ENCODE peak calls at places on chromosome 1, in four cellular contexts. P is A673; W is RWPE2; F is CD8-positive, alpha-beta memory T cell. T is an unnamed sample.
A peak's percentile ranks its signal among the peaks of the same experiment; 100 is the strongest.

GRCh38 chr1:209858561-209859103 is 30.9 kb downstream of the UTP25 start:
- DNase-seq in W (no peak), F (no peak), P (no peak), T (no peak)

GRCh38 chr1:59105548-59106507 is 191.1 kb upstream of the FGGY start:
- DNase-seq in P (no peak), F (no peak), W (no peak), T (no peak)

GRCh38 chr1:37282763-37283162 is 191.6 kb upstream of the ZC3H12A start:
- DNase-seq in F (no peak), W (no peak), P (no peak), T (no peak)

GRCh38 chr1:226349801-226350503 is 41.0 kb upstream of the LIN9 start:
- DNase-seq in P (no peak), W (no peak), F (no peak), T (no peak)

GRCh38 chr1:178931843-178932551 is 61.1 kb upstream of the ANGPTL1 start:
- DNase-seq in F (no peak), W (no peak), P (peak; percentile 60), T (peak; percentile 89)

GRCh38 chr1:162676767-162677166 is 44.5 kb downstream of the DDR2 start:
- DNase-seq in W (no peak), F (no peak), P (peak; percentile 40), T (no peak)

GRCh38 chr1:108747898-108748297 is 1.4 kb downstream of the STXBP3 start:
- DNase-seq in W (no peak), F (no peak), P (no peak), T (no peak)

GRCh38 chr1:32703479-32704291 is 1.1 kb upstream of the SYNC start:
- DNase-seq in P (no peak), F (no peak), W (no peak), T (peak; percentile 85)

GRCh38 chr1:151934048-151934493 is 24.8 kb upstream of the THEM4 start:
- DNase-seq in F (peak; percentile 59), W (no peak), P (peak; percentile 75), T (no peak)

GRCh38 chr1:245700631-245701030 is 545.8 kb downstream of the KIF26B start:
- DNase-seq in F (no peak), P (no peak), W (no peak), T (no peak)

GRCh38 chr1:178908358-178908757 is 37.5 kb upstream of the ANGPTL1 start:
- DNase-seq in P (no peak), F (no peak), W (no peak), T (no peak)

GRCh38 chr1:15849775-15850449 is 2.4 kb downstream of the SPEN start:
- DNase-seq in P (peak; percentile 95), W (no peak), F (peak; percentile 7), T (no peak)

GRCh38 chr1:246372502-246372901 is 134.6 kb downstream of the SMYD3 start:
- DNase-seq in W (no peak), P (no peak), F (no peak), T (no peak)

GRCh38 chr1:198359024-198359653 is 181.3 kb downstream of the ATP6V1G3 start:
- DNase-seq in W (no peak), F (peak; percentile 4), P (peak; percentile 35), T (no peak)

GRCh38 chr1:41323243-41323642 is 38.0 kb upstream of the FOXO6 start:
- DNase-seq in F (no peak), P (no peak), W (no peak), T (no peak)

GRCh38 chr1:57546527-57546926 is 122.7 kb upstream of the DAB1 start:
- DNase-seq in W (no peak), P (no peak), F (no peak), T (no peak)

GRCh38 chr1:171313835-171314320 is at the start of gene FMO4:
- DNase-seq in P (peak; percentile 99), W (peak; percentile 83), F (peak; percentile 88), T (peak; percentile 92)

GRCh38 chr1:115251340-115251748 is 86.7 kb downstream of the NGF start:
- DNase-seq in P (peak; percentile 77), F (no peak), W (no peak), T (no peak)

GRCh38 chr1:1806890-1807289 is 28.6 kb upstream of the NADK start:
- DNase-seq in F (no peak), P (no peak), W (no peak), T (no peak)

GRCh38 chr1:186438567-186438966 is 22.3 kb downstream of the PDC start:
- DNase-seq in W (no peak), F (no peak), P (no peak), T (no peak)

GRCh38 chr1:247274857-247275256 is 19.0 kb downstream of the VN1R5 start:
- DNase-seq in P (no peak), W (no peak), F (no peak), T (no peak)

GRCh38 chr1:30325085-30325935 is 398.1 kb downstream of the MATN1 start:
- DNase-seq in W (peak; percentile 44), F (no peak), P (no peak), T (no peak)

GRCh38 chr1:43207229-43207853 is 35.2 kb downstream of the CFAP57 start:
- DNase-seq in W (no peak), F (no peak), P (peak; percentile 37), T (no peak)

GRCh38 chr1:21021311-21021710 is 155.4 kb downstream of the EIF4G3 start:
- DNase-seq in W (no peak), P (no peak), F (no peak), T (no peak)

GRCh38 chr1:205182930-205183329 is 28.6 kb downstream of the DSTYK start:
- DNase-seq in P (no peak), W (no peak), F (no peak), T (no peak)

GRCh38 chr1:66438062-66438970 is 95.6 kb upstream of the SGIP1 start:
- DNase-seq in F (no peak), P (no peak), W (no peak), T (no peak)

GRCh38 chr1:170261669-170262068 is 115.9 kb downstream of the NTMT2 start:
- DNase-seq in F (no peak), P (peak; percentile 51), W (no peak), T (no peak)

GRCh38 chr1:93598861-93599439 is 82.7 kb downstream of the BCAR3 start:
- DNase-seq in W (no peak), F (no peak), P (no peak), T (no peak)
- H3K4me1 ChIP-seq in W (peaks cover 79% of the 10 kb centered on the region), F (no peaks in the 10 kb centered on the region), P (no peaks in the 10 kb centered on the region), T (no peaks in the 10 kb centered on the region)

GRCh38 chr1:9688599-9688998 is 37.1 kb downstream of the PIK3CD start:
- DNase-seq in W (no peak), P (no peak), F (no peak), T (no peak)

GRCh38 chr1:9687876-9688582 is 36.5 kb downstream of the PIK3CD start:
- DNase-seq in P (peak; percentile 36), F (no peak), W (no peak), T (peak; percentile 84)

GRCh38 chr1:9685833-9686232 is 34.3 kb downstream of the PIK3CD start:
- DNase-seq in P (no peak), F (no peak), W (no peak), T (no peak)

GRCh38 chr1:9687120-9687875 is 35.8 kb downstream of the PIK3CD start:
- DNase-seq in P (peak; percentile 71), F (peak; percentile 60), W (peak; percentile 91), T (peak; percentile 90)

GRCh38 chr1:9684806-9685205 is 33.3 kb downstream of the PIK3CD start:
- DNase-seq in W (no peak), P (no peak), F (no peak), T (no peak)
- H3K36me3 ChIP-seq in W (no peaks in the 10 kb centered on the region), P (no peaks in the 10 kb centered on the region), F (peaks cover 5% of the 10 kb centered on the region), T (no peaks in the 10 kb centered on the region)

GRCh38 chr1:156406229-156406628 is 37.2 kb downstream of the RHBG start:
- DNase-seq in W (no peak), P (no peak), F (no peak), T (no peak)

GRCh38 chr1:156410238-156410637 is 41.2 kb downstream of the RHBG start:
- DNase-seq in W (no peak), F (no peak), P (no peak), T (no peak)

GRCh38 chr1:156407344-156407743 is 38.3 kb downstream of the RHBG start:
- DNase-seq in F (no peak), W (no peak), P (peak; percentile 27), T (no peak)

GRCh38 chr1:156409424-156409823 is 40.4 kb downstream of the RHBG start:
- DNase-seq in F (no peak), P (no peak), W (no peak), T (no peak)

DNA sequence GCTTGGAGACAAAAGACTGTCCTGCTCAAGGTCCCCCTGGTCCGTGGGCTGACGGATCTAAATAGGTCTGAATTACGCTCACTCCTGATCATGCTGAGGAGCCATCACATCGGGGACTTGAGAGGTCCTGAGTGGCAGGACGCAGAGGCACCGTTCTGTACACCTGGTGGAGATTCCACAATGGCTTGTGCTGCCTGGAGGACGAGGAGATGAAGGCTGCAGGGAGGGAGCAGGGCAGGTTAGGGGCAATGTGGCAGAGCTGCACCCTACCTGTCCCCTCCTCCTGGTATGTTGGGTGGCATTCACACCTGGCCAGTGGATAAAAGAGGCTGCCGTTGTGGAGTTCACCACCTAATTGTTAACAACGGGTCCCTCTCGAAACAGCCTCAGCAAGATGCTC is 38.7 kb downstream of the RHBG start:
- DNase-seq in W (no peak), P (no peak), F (no peak), T (no peak)
- H3K4me3 ChIP-seq in W (no peak overlapping the region), P (no peak overlapping the region), F (no peak overlapping the region), T (no peak overlapping the region)

GRCh38 chr1:228901936-228902681 is 166.8 kb downstream of the RHOU start:
- DNase-seq in P (no peak), W (no peak), F (no peak), T (no peak)

GRCh38 chr1:228902781-228903572 is 167.7 kb downstream of the RHOU start:
- DNase-seq in P (peak; percentile 76), W (peak; percentile 65), F (no peak), T (peak; percentile 89)

GRCh38 chr1:228905579-228905978 is 170.3 kb downstream of the RHOU start:
- DNase-seq in P (no peak), W (no peak), F (no peak), T (no peak)

GRCh38 chr1:228904222-228904621 is 168.9 kb downstream of the RHOU start:
- DNase-seq in P (no peak), F (no peak), W (no peak), T (no peak)

DNA sequence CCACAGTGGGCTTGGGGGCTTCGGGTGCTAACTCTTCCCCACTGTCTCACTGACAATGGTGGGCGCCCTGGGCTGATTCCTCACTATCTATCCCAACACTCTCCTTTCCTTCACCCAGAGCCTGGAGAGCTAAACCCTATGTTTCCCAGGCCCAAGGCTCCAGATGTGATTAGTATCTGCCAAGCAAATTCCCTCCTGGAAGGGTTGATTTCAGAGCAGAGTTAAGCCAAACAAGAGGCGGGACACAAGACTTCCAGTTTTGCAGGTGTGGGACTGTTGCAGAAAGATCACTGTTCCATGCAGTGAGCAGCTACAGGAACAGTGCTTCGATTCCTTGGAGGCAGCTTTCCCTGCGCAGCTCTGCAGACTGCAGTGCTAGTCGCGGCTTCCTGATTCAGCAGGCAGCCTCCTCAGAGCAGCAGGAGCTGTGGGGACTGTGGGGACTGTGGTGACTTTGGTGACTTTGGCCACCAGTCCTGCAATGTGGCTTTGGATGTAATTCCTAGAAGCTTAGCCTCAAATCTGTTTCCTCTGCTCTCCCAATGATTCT is 168.4 kb downstream of the RHOU start:
- DNase-seq in W (no peak), P (no peak), F (no peak), T (no peak)
- H3K4me1 ChIP-seq in W (no peaks in the 10 kb centered on the region), P (peaks cover 13% of the 10 kb centered on the region), F (no peaks in the 10 kb centered on the region), T (no peaks in the 10 kb centered on the region)

T was measured in aorta.